ENCODE peak calls at places on chromosomes 5 and 9, in seven cellular contexts. I, T, A, K, Z, W and Q are unnamed samples.
A peak's percentile ranks its signal among the peaks of the same experiment; 100 is the strongest.

GRCh38 chr9:99889120-99889519 is 17.3 kb upstream of the STX17 start:
- DNase-seq in I (no peak), T (no peak), A (no peak), K (no peak), Z (no peak), W (no peak), Q (no peak)

GRCh38 chr5:150400327-150401075 is 12.2 kb downstream of the CD74 start:
- DNase-seq in I (no peak), T (no peak), A (no peak), K (no peak), Z (no peak), W (no peak), Q (no peak)

GRCh38 chr5:14202462-14202861 is 59.3 kb downstream of the TRIO start:
- DNase-seq in I (peak; percentile 35), T (no peak), A (no peak), K (peak; percentile 62), Z (no peak), W (no peak), Q (no peak)

GRCh38 chr5:81161012-81161601 is 72.0 kb upstream of the CKMT2 start:
- DNase-seq in I (no peak), T (no peak), A (no peak), K (no peak), Z (no peak), W (no peak), Q (no peak)

GRCh38 chr9:126459965-126460843 is 133.6 kb downstream of the MVB12B start:
- DNase-seq in I (no peak), T (no peak), A (no peak), K (no peak), Z (no peak), W (no peak), Q (no peak)

GRCh38 chr9:127801955-127802575 is 617 bp upstream of the FPGS start:
- DNase-seq in I (no peak), T (no peak), A (no peak), K (peak; percentile 68), Z (no peak), W (no peak), Q (no peak)

GRCh38 chr5:76953551-76954382 is 922 bp downstream of the CRHBP start:
- DNase-seq in I (no peak), T (no peak), A (no peak), K (no peak), Z (no peak), W (no peak), Q (no peak)

GRCh38 chr5:168328804-168329203 is 37.4 kb downstream of the WWC1 start:
- DNase-seq in I (no peak), T (no peak), A (no peak), K (peak; percentile 53), Z (no peak), W (no peak), Q (peak; percentile 54)

GRCh38 chr9:135249711-135250110 is 162.2 kb downstream of the OLFM1 start:
- DNase-seq in I (no peak), T (no peak), A (no peak), K (no peak), Z (no peak), W (no peak), Q (no peak)